ENCODE peak calls at places on chromosomes 6 and 20, in eight cellular contexts. L is posterior cingulate gyrus; X is NCI-H2171 treated with DMSO at 0.1 percent for 48 hours; O is T-helper 2 cell; J is effector CD4-positive, alpha-beta T cell; B is foreskin fibroblast; K is fibroblast of lung; R is G401. E is an unnamed sample.
A peak's percentile ranks its signal among the peaks of the same experiment; 100 is the strongest.

GRCh38 chr20:9223296-9223695 is 154.4 kb downstream of the PLCB4 start:
- DNase-seq in L (no peak), X (no peak), O (no peak), J (no peak), B (no peak), K (no peak), R (no peak), E (no peak)

GRCh38 chr20:3922223-3922982 is 33.2 kb downstream of the PANK2 start:
- DNase-seq in L (no peak), X (peak; percentile 13), O (no peak), J (no peak), B (no peak), K (no peak), R (no peak), E (no peak)

GRCh38 chr6:33672808-33673207 is 38.7 kb downstream of the UQCC2 start:
- DNase-seq in L (no peak), X (no peak), O (no peak), J (no peak), B (peak; percentile 96), K (peak; percentile 95), R (no peak), E (peak; percentile 67)

GRCh38 chr6:133748628-133749027 is 140.3 kb upstream of the TCF21 start:
- DNase-seq in L (no peak), X (no peak), O (no peak), J (no peak), B (no peak), K (peak; percentile 90), R (no peak), E (no peak)

GRCh38 chr20:48556956-48557355 is 270.8 kb downstream of the PREX1 start:
- DNase-seq in L (no peak), X (peak; percentile 77), O (no peak), J (no peak), B (no peak), K (no peak), R (no peak), E (no peak)

GRCh38 chr6:153493501-153493900 is 362.4 kb upstream of the RGS17 start:
- DNase-seq in L (no peak), X (no peak), O (no peak), J (no peak), B (no peak), K (no peak), R (no peak), E (no peak)

GRCh38 chr20:7355056-7355455 is 585.2 kb downstream of the HAO1 start:
- DNase-seq in L (no peak), X (no peak), O (no peak), J (no peak), B (no peak), K (no peak), R (no peak), E (no peak)

GRCh38 chr20:3068986-3069900 is 2.2 kb upstream of the OXT start:
- DNase-seq in L (no peak), X (no peak), O (no peak), J (no peak), B (peak; percentile 61), K (peak; percentile 21), R (no peak), E (no peak)

GRCh38 chr6:110826236-110827129 is 11.2 kb upstream of the CDK19 start:
- DNase-seq in L (no peak), X (no peak), O (no peak), J (no peak), B (no peak), K (peak; percentile 9), R (no peak), E (no peak)

GRCh38 chr6:126605089-126605488 is 265.2 kb downstream of the CENPW start:
- DNase-seq in L (no peak), X (no peak), O (no peak), J (no peak), B (no peak), K (no peak), R (no peak), E (no peak)

GRCh38 chr6:40907198-40907701 is 131.8 kb downstream of the UNC5CL start:
- DNase-seq in L (no peak), X (peak; percentile 62), O (no peak), J (no peak), B (peak; percentile 36), K (peak; percentile 9), R (peak; percentile 50), E (no peak)

GRCh38 chr20:25378884-25379733 is 11.5 kb downstream of the ABHD12 start:
- DNase-seq in L (no peak), X (peak; percentile 22), O (no peak), J (no peak), B (no peak), K (no peak), R (no peak), E (no peak)

GRCh38 chr6:149037026-149037734 is 280.3 kb upstream of the TAB2 start:
- DNase-seq in L (no peak), X (peak; percentile 91), O (no peak), J (no peak), B (peak; percentile 67), K (peak; percentile 82), R (peak; percentile 61), E (no peak)

GRCh38 chr20:53891306-53891894 is 179.0 kb downstream of the BCAS1 start:
- DNase-seq in L (no peak), X (no peak), O (no peak), J (no peak), B (peak; percentile 72), K (no peak), R (no peak), E (no peak)

GRCh38 chr6:113976806-113977205 is 5.9 kb upstream of the HDAC2 start:
- DNase-seq in L (no peak), X (no peak), O (no peak), J (no peak), B (no peak), K (no peak), R (no peak), E (no peak)

GRCh38 chr6:111712398-111712797 is 106.7 kb upstream of the TRAF3IP2 start:
- DNase-seq in L (no peak), X (peak; percentile 75), O (no peak), J (no peak), B (peak; percentile 69), K (peak; percentile 73), R (no peak), E (no peak)

GRCh38 chr20:48354320-48355263 is 473.2 kb downstream of the PREX1 start:
- DNase-seq in L (no peak), X (no peak), O (no peak), J (no peak), B (no peak), K (no peak), R (no peak), E (no peak)

GRCh38 chr6:156191895-156192294 is 585.3 kb upstream of the ARID1B start:
- DNase-seq in L (no peak), X (no peak), O (no peak), J (no peak), B (no peak), K (no peak), R (no peak), E (no peak)

GRCh38 chr6:4647414-4648365 is 128.5 kb upstream of the CDYL start:
- DNase-seq in L (peak; percentile 74), X (peak; percentile 16), O (no peak), J (no peak), B (peak; percentile 26), K (peak; percentile 82), R (peak; percentile 20), E (peak; percentile 78)

GRCh38 chr20:59788811-59789210 is 144.6 kb downstream of the SYCP2 start:
- DNase-seq in L (no peak), X (no peak), O (no peak), J (no peak), B (no peak), K (no peak), R (no peak), E (no peak)

GRCh38 chr20:21241400-21241799 is 61.7 kb upstream of the XRN2 start:
- DNase-seq in L (no peak), X (no peak), O (no peak), J (no peak), B (no peak), K (no peak), R (no peak), E (no peak)

GRCh38 chr6:26363882-26364825 is 844 bp upstream of the BTN3A2 start:
- DNase-seq in L (no peak), X (no peak), O (no peak), J (no peak), B (no peak), K (peak; percentile 36), R (peak; percentile 28), E (no peak)

GRCh38 chr6:115969207-115969929 is 91.3 kb downstream of the FRK start:
- DNase-seq in L (peak; percentile 12), X (no peak), O (no peak), J (no peak), B (no peak), K (no peak), R (no peak), E (no peak)

GRCh38 chr6:154071711-154072110 is 32.7 kb downstream of the OPRM1 start:
- DNase-seq in L (no peak), X (no peak), O (no peak), J (no peak), B (no peak), K (no peak), R (no peak), E (no peak)

GRCh38 chr6:6752129-6752528 is 163.6 kb downstream of the LY86 start:
- DNase-seq in L (no peak), X (no peak), O (no peak), J (no peak), B (peak; percentile 26), K (no peak), R (no peak), E (no peak)

GRCh38 chr20:44832724-44833123 is 22.4 kb upstream of the RIMS4 start:
- DNase-seq in L (no peak), X (peak; percentile 75), O (no peak), J (no peak), B (peak; percentile 7), K (no peak), R (peak; percentile 53), E (no peak)

GRCh38 chr20:51388227-51388626 is 154.3 kb downstream of the NFATC2 start:
- DNase-seq in L (no peak), X (no peak), O (no peak), J (no peak), B (no peak), K (no peak), R (no peak), E (no peak)

GRCh38 chr6:15096894-15097837 is 148.7 kb upstream of the JARID2 start:
- DNase-seq in L (no peak), X (no peak), O (no peak), J (no peak), B (no peak), K (no peak), R (no peak), E (no peak)

GRCh38 chr6:44855562-44856494 is 468.3 kb downstream of the CDC5L start:
- DNase-seq in L (no peak), X (no peak), O (no peak), J (no peak), B (peak; percentile 28), K (peak; percentile 70), R (peak; percentile 9), E (no peak)

GRCh38 chr6:75794351-75794846 is 45.4 kb downstream of the MYO6 start:
- DNase-seq in L (no peak), X (no peak), O (no peak), J (no peak), B (no peak), K (no peak), R (no peak), E (no peak)

GRCh38 chr6:53065266-53066058 is at the start of gene FBXO9:
- DNase-seq in L (peak; percentile 75), X (peak; percentile 66), O (peak; percentile 67), J (peak; percentile 72), B (peak; percentile 40), K (peak; percentile 33), R (no peak), E (peak; percentile 65)

GRCh38 chr20:11537032-11537431 is 380.7 kb upstream of the BTBD3 start:
- DNase-seq in L (no peak), X (no peak), O (no peak), J (no peak), B (no peak), K (no peak), R (no peak), E (no peak)

GRCh38 chr6:143336446-143337152 is 113.9 kb downstream of the ADAT2 start:
- DNase-seq in L (no peak), X (no peak), O (no peak), J (no peak), B (peak; percentile 57), K (peak; percentile 59), R (no peak), E (no peak)

GRCh38 chr6:39004801-39005200 is 43.8 kb upstream of the GLP1R start:
- DNase-seq in L (no peak), X (no peak), O (no peak), J (no peak), B (no peak), K (no peak), R (no peak), E (no peak)

E was measured in Peyer's patch.